ENCODE peak calls at places on chromosomes 3 and 15, in four cellular contexts. N is HepG2, X is HCT116, Y is K562. G is an unnamed sample.

GRCh38 chr3:171315101-171315500 is 145.1 kb downstream of the TNIK start:
- DNase-seq in N (no peak), X (no peak), Y (no peak), G (no peak)

GRCh38 chr15:77455696-77456293 is 35.1 kb downstream of the HMG20A start:
- DNase-seq in N (no peak), Y (no peak), X (no peak), G (no peak)

GRCh38 chr15:70432924-70433500 is 330.3 kb downstream of the UACA start:
- DNase-seq in N (no peak), X (no peak), Y (peak; percentile 42), G (no peak)

GRCh38 chr15:90358124-90359033 is 6.3 kb downstream of the ZNF774 start:
- DNase-seq in N (no peak), Y (no peak), X (no peak), G (no peak)

GRCh38 chr15:73906346-73907017 is 19.8 kb upstream of the LOXL1 start:
- DNase-seq in X (no peak), Y (no peak), N (no peak), G (no peak)

GRCh38 chr3:75048650-75049049 is 434.2 kb upstream of the CNTN3 start:
- DNase-seq in N (no peak), Y (no peak), X (no peak), G (no peak)

GRCh38 chr3:123409443-123410148 is 39.3 kb downstream of the ADCY5 start:
- DNase-seq in X (no peak), N (no peak), Y (no peak), G (no peak)

GRCh38 chr3:48765376-48765775 is 48.4 kb upstream of the IP6K2 start:
- DNase-seq in N (peak; percentile 18), Y (no peak), X (no peak), G (no peak)

GRCh38 chr3:150666167-150666566 is 37.6 kb downstream of the ERICH6 start:
- DNase-seq in Y (no peak), X (no peak), N (no peak), G (no peak)

GRCh38 chr3:156149781-156150375 is 29.5 kb downstream of the KCNAB1 start:
- DNase-seq in X (no peak), Y (no peak), N (no peak), G (no peak)

GRCh38 chr15:60590935-60591490 is 112.1 kb upstream of the ICE2 start:
- DNase-seq in N (peak; percentile 96), Y (no peak), X (no peak), G (peak; percentile 78)

GRCh38 chr3:20480771-20481170 is 294.8 kb upstream of the SGO1 start:
- DNase-seq in X (no peak), Y (no peak), N (no peak), G (no peak)

GRCh38 chr3:166471074-166471753 is 634.0 kb upstream of the BCHE start:
- DNase-seq in N (no peak), X (no peak), Y (no peak), G (no peak)

GRCh38 chr3:95798628-95799027 is 1015.8 kb upstream of the EPHA6 start:
- DNase-seq in X (no peak), N (no peak), Y (no peak), G (no peak)

GRCh38 chr3:129947916-129948315 is 26.6 kb upstream of the TRH start:
- DNase-seq in Y (no peak), X (no peak), N (no peak), G (no peak)

GRCh38 chr3:53495518-53496501 is 1.4 kb downstream of the CACNA1D start:
- DNase-seq in Y (no peak), X (no peak), N (no peak), G (no peak)

GRCh38 chr3:169583269-169583668 is 80.2 kb downstream of the MECOM start:
- DNase-seq in N (no peak), Y (no peak), X (no peak), G (no peak)

GRCh38 chr3:128152419-128153155 is 694 bp upstream of the EEFSEC start:
- DNase-seq in X (peak; percentile 82), Y (peak; percentile 43), N (peak; percentile 87), G (no peak)

GRCh38 chr15:43267439-43267838 is 711 bp upstream of the TGM5 start:
- DNase-seq in Y (no peak), X (no peak), N (no peak), G (no peak)

GRCh38 chr15:101017041-101017754 is 98.0 kb downstream of the LRRK1 start:
- DNase-seq in Y (no peak), N (no peak), X (no peak), G (no peak)

GRCh38 chr3:64451283-64452012 is 226.2 kb upstream of the PRICKLE2 start:
- DNase-seq in Y (no peak), N (no peak), X (no peak), G (no peak)

GRCh38 chr3:52379610-52380009 is 63.5 kb downstream of the DNAH1 start:
- DNase-seq in Y (no peak), X (no peak), N (no peak), G (no peak)

GRCh38 chr3:127273196-127273595 is 14.7 kb downstream of the PRR20G start:
- DNase-seq in Y (no peak), N (no peak), X (no peak), G (no peak)

GRCh38 chr3:5213574-5213966 is 26.1 kb downstream of the EDEM1 start:
- DNase-seq in N (no peak), X (no peak), Y (no peak), G (peak; percentile 69)

GRCh38 chr15:90465140-90465929 is 64.4 kb upstream of the CRTC3 start:
- DNase-seq in Y (no peak), N (no peak), X (no peak), G (no peak)

GRCh38 chr15:93861413-93861812 is 369.9 kb upstream of the MCTP2 start:
- DNase-seq in N (no peak), Y (no peak), X (no peak), G (no peak)

GRCh38 chr15:29569533-29570092 is 252.7 kb downstream of the TJP1 start:
- DNase-seq in X (no peak), N (no peak), Y (no peak), G (no peak)
- TF ChIP-seq EZH2 in X (no peak), N (no peak), Y (no peak), G (no peak)

GRCh38 chr3:161508852-161509477 is 12.4 kb downstream of the OTOL1 start:
- DNase-seq in Y (peak; percentile 11), N (no peak), X (no peak), G (no peak)
- TF ChIP-seq FOSL1 in Y (no peak), N (no peak), X (no peak), G (no peak)

GRCh38 chr3:134353831-134354611 is 20.2 kb downstream of the AMOTL2 start:
- DNase-seq in Y (no peak), X (no peak), N (no peak), G (no peak)

GRCh38 chr3:134356411-134357040 is 17.7 kb downstream of the AMOTL2 start:
- DNase-seq in N (no peak), X (no peak), Y (no peak), G (no peak)

GRCh38 chr3:134354612-134355275 is 19.5 kb downstream of the AMOTL2 start:
- DNase-seq in Y (no peak), N (no peak), X (no peak), G (no peak)

GRCh38 chr3:134357261-134357913 is 16.9 kb downstream of the AMOTL2 start:
- DNase-seq in X (no peak), N (no peak), Y (no peak), G (no peak)

GRCh38 chr3:134355416-134355815 is 18.8 kb downstream of the AMOTL2 start:
- DNase-seq in Y (no peak), X (no peak), N (no peak), G (no peak)
- H3K4me1 ChIP-seq in Y (no peaks in the 10 kb centered on the region), X (peaks cover 51% of the 10 kb centered on the region), N (peaks cover 84% of the 10 kb centered on the region), G (peaks cover 2% of the 10 kb centered on the region)

DNA sequence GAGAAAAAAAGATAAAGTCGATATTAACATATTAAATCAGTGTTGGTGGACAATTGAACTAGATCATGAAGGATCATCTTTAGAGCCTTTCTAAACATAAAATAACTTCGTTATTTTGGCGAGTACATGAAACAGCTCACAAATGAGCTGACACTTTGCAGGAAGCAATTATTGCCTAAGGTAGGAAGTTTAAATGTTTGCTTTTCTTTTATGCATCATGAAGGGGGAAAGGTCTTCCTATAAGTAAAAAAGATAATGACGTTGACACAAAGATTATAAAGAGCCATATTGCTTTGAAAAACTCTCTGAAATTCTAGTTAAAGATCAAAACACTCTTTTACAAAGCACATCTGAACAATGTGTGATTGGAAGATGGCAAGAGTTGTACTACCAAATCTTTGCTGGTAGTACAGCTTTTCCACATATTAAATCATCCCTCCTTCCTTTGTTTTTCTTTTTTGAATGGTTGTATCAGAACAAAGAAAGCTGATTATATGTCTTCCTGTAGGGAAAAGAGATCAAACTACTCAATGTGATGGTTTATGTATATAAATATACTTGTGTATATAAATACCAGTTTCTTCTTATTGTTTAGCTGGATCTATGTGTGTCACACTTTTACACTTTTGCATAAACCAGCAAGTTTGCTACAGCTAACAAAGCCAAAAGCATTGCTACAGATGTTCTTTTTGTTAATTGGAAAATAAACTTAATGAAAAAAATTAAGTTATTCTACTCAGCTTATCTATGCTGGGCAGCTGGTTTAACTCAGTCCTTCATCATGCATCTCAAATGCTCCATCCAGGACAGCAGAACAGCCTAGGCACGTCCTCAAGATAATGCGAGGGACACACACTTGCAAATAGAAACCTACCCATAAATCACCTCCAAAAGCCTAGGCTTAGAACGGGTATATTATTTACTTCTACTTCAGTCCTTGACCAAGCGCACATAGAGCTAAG is 850.8 kb upstream of the ROBO1 start:
- DNase-seq in Y (no peak), N (peak; percentile 84), X (no peak), G (no peak)
- TF ChIP-seq EZH2 in Y (no peak), N (no peak), X (no peak), G (no peak)

DNA sequence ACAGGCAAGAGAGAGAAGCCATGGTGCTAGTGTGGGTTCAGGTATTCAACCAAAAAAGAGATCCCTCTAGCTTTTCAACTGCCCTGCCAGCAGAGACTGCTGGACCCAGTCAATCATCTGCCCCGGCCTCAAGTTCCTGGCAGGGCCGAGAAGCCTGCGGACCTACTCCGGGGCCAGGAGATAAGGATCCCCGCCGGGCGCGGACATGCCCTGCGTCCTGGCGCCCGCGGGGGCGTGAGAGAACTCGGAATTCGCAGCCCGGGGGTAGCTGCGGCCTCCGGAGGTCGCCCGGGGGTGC is 821 bp upstream of the MAGI1 start:
- DNase-seq in X (no peak), N (peak; percentile 24), Y (peak; percentile 17), G (no peak)
- TF ChIP-seq FOSL1 in X (no peak), N (no peak), Y (no peak), G (no peak)

DNA sequence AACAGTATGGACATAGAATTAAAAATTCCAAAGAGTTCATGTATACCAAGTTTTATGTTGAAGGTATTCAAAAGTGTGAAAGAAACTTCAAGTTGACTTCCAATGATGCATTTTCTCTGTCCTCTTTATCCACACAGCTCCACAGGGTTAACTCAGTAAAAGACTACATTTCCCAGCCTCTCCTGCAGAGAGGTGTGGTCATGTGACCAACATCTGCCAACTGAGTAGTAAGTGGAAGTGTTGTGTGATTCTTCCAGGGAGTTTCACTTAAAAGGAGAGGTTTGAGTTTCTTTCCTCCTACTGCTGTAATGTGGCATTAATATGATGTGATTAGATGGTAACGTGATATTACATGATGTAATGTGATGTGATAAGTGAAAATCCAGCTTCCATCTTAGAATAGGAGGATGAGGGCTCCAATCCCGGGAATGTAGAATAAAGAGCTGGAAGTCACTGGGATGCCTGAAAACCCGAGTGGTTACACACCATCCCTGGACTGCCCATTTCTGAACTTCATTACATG is 280.6 kb downstream of the ARRDC4 start:
- DNase-seq in X (no peak), N (no peak), Y (no peak), G (no peak)
- H3K4me1 ChIP-seq in X (no peaks in the 10 kb centered on the region), N (no peaks in the 10 kb centered on the region), Y (no peaks in the 10 kb centered on the region), G (no peaks in the 10 kb centered on the region)